ENCODE peak calls at places on chromosome 19, in four cellular contexts. One of them, this sample, is unnamed.

GRCh38 chr19:30498707-30499106 is 126.5 kb downstream of the ZNF536 start:
- DNase-seq in OCI-LY7: no peak
- DNase-seq in cardiac muscle cell: no peak
- DNase-seq in neural crest cell: no peak
- DNase-seq in this sample: peak

GRCh38 chr19:42313096-42313839 is at the start of gene TMEM145:
- DNase-seq in cardiac muscle cell: peak
- DNase-seq in OCI-LY7: peak
- DNase-seq in neural crest cell: peak
- DNase-seq in this sample: peak

GRCh38 chr19:18436651-18437478 is 1.1 kb downstream of the ISYNA1 start:
- DNase-seq in neural crest cell: peak
- DNase-seq in OCI-LY7: peak
- DNase-seq in cardiac muscle cell: peak
- DNase-seq in this sample: peak

GRCh38 chr19:6837525-6837924 is 49.9 kb upstream of the ADGRE1 start:
- DNase-seq in cardiac muscle cell: no peak
- DNase-seq in neural crest cell: no peak
- DNase-seq in OCI-LY7: no peak
- DNase-seq in this sample: no peak

GRCh38 chr19:48476176-48476575 is 7.0 kb downstream of the CYTH2 start:
- DNase-seq in cardiac muscle cell: no peak
- DNase-seq in neural crest cell: no peak
- DNase-seq in OCI-LY7: no peak
- DNase-seq in this sample: no peak

GRCh38 chr19:45251452-45252354 is 632 bp downstream of the MARK4 start:
- DNase-seq in neural crest cell: peak
- DNase-seq in cardiac muscle cell: no peak
- DNase-seq in OCI-LY7: peak
- DNase-seq in this sample: no peak

GRCh38 chr19:48967346-48968178 is 2.5 kb downstream of the FTL start:
- DNase-seq in neural crest cell: no peak
- DNase-seq in OCI-LY7: no peak
- DNase-seq in cardiac muscle cell: peak
- DNase-seq in this sample: no peak

GRCh38 chr19:58387338-58388174 is 487 bp downstream of the RPS5 start:
- DNase-seq in neural crest cell: no peak
- DNase-seq in OCI-LY7: peak
- DNase-seq in cardiac muscle cell: no peak
- DNase-seq in this sample: no peak

GRCh38 chr19:35715981-35716734 is 1.6 kb upstream of the KMT2B start:
- DNase-seq in neural crest cell: no peak
- DNase-seq in cardiac muscle cell: no peak
- DNase-seq in OCI-LY7: no peak
- DNase-seq in this sample: no peak

GRCh38 chr19:49850221-49850486 is 805 bp upstream of the PTOV1 start:
- DNase-seq in cardiac muscle cell: no peak
- DNase-seq in OCI-LY7: no peak
- DNase-seq in neural crest cell: no peak
- DNase-seq in this sample: no peak

GRCh38 chr19:54558339-54558738 is 15.3 kb upstream of the LILRA2 start:
- DNase-seq in OCI-LY7: no peak
- DNase-seq in cardiac muscle cell: no peak
- DNase-seq in neural crest cell: no peak
- DNase-seq in this sample: no peak

GRCh38 chr19:29040951-29041350 is 172.0 kb downstream of the UQCRFS1 start:
- DNase-seq in OCI-LY7: no peak
- DNase-seq in neural crest cell: no peak
- DNase-seq in cardiac muscle cell: no peak
- DNase-seq in this sample: no peak

GRCh38 chr19:47703301-47703700 is 9.9 kb upstream of the EHD2 start:
- DNase-seq in OCI-LY7: no peak
- DNase-seq in cardiac muscle cell: no peak
- DNase-seq in neural crest cell: no peak
- DNase-seq in this sample: peak

GRCh38 chr19:42178791-42179500 is 38.5 kb downstream of the DEDD2 start:
- DNase-seq in OCI-LY7: peak
- DNase-seq in neural crest cell: peak
- DNase-seq in cardiac muscle cell: no peak
- DNase-seq in this sample: peak

GRCh38 chr19:34393629-34394028 is 10.6 kb upstream of the PDCD2L start:
- DNase-seq in neural crest cell: no peak
- DNase-seq in cardiac muscle cell: no peak
- DNase-seq in OCI-LY7: no peak
- DNase-seq in this sample: no peak

GRCh38 chr19:11377237-11377636 is 2.8 kb downstream of the SWSAP1 start:
- DNase-seq in cardiac muscle cell: peak
- DNase-seq in neural crest cell: no peak
- DNase-seq in OCI-LY7: peak
- DNase-seq in this sample: no peak

GRCh38 chr19:54136086-54136863 is 1.3 kb upstream of the CNOT3 start:
- DNase-seq in OCI-LY7: no peak
- DNase-seq in cardiac muscle cell: no peak
- DNase-seq in neural crest cell: no peak
- DNase-seq in this sample: no peak

GRCh38 chr19:942133-942645 is 16.4 kb downstream of the ARID3A start:
- DNase-seq in cardiac muscle cell: no peak
- DNase-seq in neural crest cell: no peak
- DNase-seq in OCI-LY7: no peak
- DNase-seq in this sample: no peak

GRCh38 chr19:44662686-44663085 is 8.6 kb upstream of the CEACAM19 start:
- DNase-seq in OCI-LY7: no peak
- DNase-seq in cardiac muscle cell: peak
- DNase-seq in neural crest cell: no peak
- DNase-seq in this sample: no peak

GRCh38 chr19:50462970-50463369 is 13.3 kb upstream of the EMC10 start:
- DNase-seq in OCI-LY7: no peak
- DNase-seq in cardiac muscle cell: no peak
- DNase-seq in neural crest cell: no peak
- DNase-seq in this sample: no peak

GRCh38 chr19:40460185-40460584 is 5.4 kb downstream of the BLVRB start:
- DNase-seq in cardiac muscle cell: no peak
- DNase-seq in OCI-LY7: no peak
- DNase-seq in neural crest cell: no peak
- DNase-seq in this sample: no peak

GRCh38 chr19:55502197-55502952 is 14.1 kb downstream of the SSC5D start:
- DNase-seq in OCI-LY7: no peak
- DNase-seq in cardiac muscle cell: no peak
- DNase-seq in neural crest cell: no peak
- DNase-seq in this sample: no peak

GRCh38 chr19:56132316-56132822 is 8.7 kb upstream of the ZNF444 start:
- DNase-seq in OCI-LY7: no peak
- DNase-seq in cardiac muscle cell: peak
- DNase-seq in neural crest cell: no peak
- DNase-seq in this sample: no peak

GRCh38 chr19:41991025-41991424 is 3.0 kb downstream of the ATP1A3 start:
- DNase-seq in OCI-LY7: no peak
- DNase-seq in cardiac muscle cell: no peak
- DNase-seq in neural crest cell: no peak
- DNase-seq in this sample: no peak

GRCh38 chr19:49593233-49594113 is 2.5 kb downstream of the PRR12 start:
- DNase-seq in cardiac muscle cell: peak
- DNase-seq in OCI-LY7: peak
- DNase-seq in neural crest cell: peak
- DNase-seq in this sample: peak

GRCh38 chr19:53552001-53552721 is 14.2 kb downstream of the ZNF331 start:
- DNase-seq in OCI-LY7: no peak
- DNase-seq in neural crest cell: no peak
- DNase-seq in cardiac muscle cell: no peak
- DNase-seq in this sample: no peak

GRCh38 chr19:511101-511841 is 4.0 kb downstream of the TPGS1 start:
- DNase-seq in cardiac muscle cell: peak
- DNase-seq in OCI-LY7: peak
- DNase-seq in neural crest cell: no peak
- DNase-seq in this sample: peak

GRCh38 chr19:15249912-15250634 is 17.8 kb upstream of the EPHX3 start:
- DNase-seq in neural crest cell: no peak
- DNase-seq in OCI-LY7: no peak
- DNase-seq in cardiac muscle cell: peak
- DNase-seq in this sample: no peak

GRCh38 chr19:34232566-34233481 is 21.5 kb upstream of the GARRE1 start:
- DNase-seq in neural crest cell: no peak
- DNase-seq in cardiac muscle cell: peak
- DNase-seq in OCI-LY7: no peak
- DNase-seq in this sample: peak

GRCh38 chr19:48954011-48954594 is 572 bp upstream of the BAX start:
- DNase-seq in neural crest cell: no peak
- DNase-seq in OCI-LY7: no peak
- DNase-seq in cardiac muscle cell: no peak
- DNase-seq in this sample: no peak

GRCh38 chr19:18223860-18224524 is 2.2 kb downstream of the PDE4C start:
- DNase-seq in neural crest cell: peak
- DNase-seq in OCI-LY7: peak
- DNase-seq in cardiac muscle cell: peak
- DNase-seq in this sample: peak

GRCh38 chr19:2026770-2027169 is 11.3 kb upstream of the BTBD2 start:
- DNase-seq in neural crest cell: no peak
- DNase-seq in OCI-LY7: no peak
- DNase-seq in cardiac muscle cell: no peak
- DNase-seq in this sample: no peak

GRCh38 chr19:2022289-2022688 is 6.8 kb upstream of the BTBD2 start:
- DNase-seq in OCI-LY7: no peak
- DNase-seq in cardiac muscle cell: no peak
- DNase-seq in neural crest cell: no peak
- DNase-seq in this sample: no peak

GRCh38 chr19:2032296-2032941 is 16.9 kb upstream of the BTBD2 start:
- DNase-seq in OCI-LY7: no peak
- DNase-seq in cardiac muscle cell: peak
- DNase-seq in neural crest cell: no peak
- DNase-seq in this sample: peak

GRCh38 chr19:2021453-2022140 is 6.1 kb upstream of the BTBD2 start:
- DNase-seq in OCI-LY7: no peak
- DNase-seq in cardiac muscle cell: no peak
- DNase-seq in neural crest cell: no peak
- DNase-seq in this sample: no peak

GRCh38 chr19:2027361-2027760 is 11.8 kb upstream of the BTBD2 start:
- DNase-seq in cardiac muscle cell: peak
- DNase-seq in neural crest cell: no peak
- DNase-seq in OCI-LY7: no peak
- DNase-seq in this sample: no peak
- TF ChIP-seq CTCF in cardiac muscle cell: no peak
- TF ChIP-seq CTCF in neural crest cell: no peak
- TF ChIP-seq CTCF in OCI-LY7: no peak
- TF ChIP-seq CTCF in this sample: no peak

DNA sequence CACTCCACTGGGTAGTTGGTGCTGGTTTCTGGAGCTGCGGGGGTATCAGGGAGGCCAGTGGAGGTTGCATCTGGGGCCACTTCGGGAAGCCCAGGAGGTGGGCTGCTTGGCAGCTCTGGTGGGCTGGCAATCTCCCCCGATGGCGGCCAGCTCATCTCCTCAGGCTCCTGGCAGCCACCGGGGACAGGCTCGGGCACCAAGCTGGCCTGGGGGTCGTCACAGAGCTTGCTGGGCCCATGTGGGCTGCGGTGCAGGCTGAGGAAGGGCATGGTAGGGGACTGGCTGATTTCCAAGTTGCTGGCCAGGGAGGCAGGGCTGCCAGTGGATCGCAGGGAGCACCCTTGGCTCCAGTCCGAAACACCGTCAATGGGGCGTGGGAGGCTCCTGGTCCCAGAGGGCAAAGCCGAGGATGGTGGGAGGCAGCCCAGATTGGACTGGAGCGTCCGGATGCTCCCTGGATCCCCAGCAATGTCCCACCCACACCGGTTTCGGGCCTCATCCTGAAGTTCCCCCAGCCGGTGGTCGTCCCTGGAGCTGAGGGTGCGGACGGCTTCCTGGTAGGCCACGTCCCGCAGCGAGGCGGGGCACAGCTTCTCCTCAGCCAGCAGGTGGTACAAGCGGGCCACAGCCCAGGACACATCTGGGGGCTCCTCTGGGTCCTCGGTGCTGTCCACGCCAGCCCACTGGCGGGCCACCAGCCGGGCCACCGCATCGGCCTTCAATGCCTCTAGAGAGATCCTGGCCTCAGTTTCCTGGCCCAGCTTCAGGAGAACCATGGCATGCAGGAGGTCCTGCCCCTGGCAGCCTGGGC is 13.8 kb downstream of the TICAM1 start:
- DNase-seq in neural crest cell: no peak
- DNase-seq in OCI-LY7: no peak
- DNase-seq in cardiac muscle cell: no peak
- DNase-seq in this sample: no peak
- TF ChIP-seq CTCF in neural crest cell: no peak
- TF ChIP-seq CTCF in OCI-LY7: no peak
- TF ChIP-seq CTCF in cardiac muscle cell: no peak
- TF ChIP-seq CTCF in this sample: no peak

GRCh38 chr19:8333771-8334457 is 9.1 kb downstream of the KANK3 start:
- DNase-seq in OCI-LY7: no peak
- DNase-seq in neural crest cell: no peak
- DNase-seq in cardiac muscle cell: no peak
- DNase-seq in this sample: no peak

GRCh38 chr19:8334458-8335342 is 8.4 kb downstream of the KANK3 start:
- DNase-seq in cardiac muscle cell: peak
- DNase-seq in neural crest cell: peak
- DNase-seq in OCI-LY7: no peak
- DNase-seq in this sample: peak

GRCh38 chr19:8336072-8336569 is 6.9 kb downstream of the KANK3 start:
- DNase-seq in neural crest cell: no peak
- DNase-seq in cardiac muscle cell: no peak
- DNase-seq in OCI-LY7: no peak
- DNase-seq in this sample: no peak

GRCh38 chr19:8336665-8337064 is 6.4 kb downstream of the KANK3 start:
- DNase-seq in OCI-LY7: no peak
- DNase-seq in cardiac muscle cell: no peak
- DNase-seq in neural crest cell: no peak
- DNase-seq in this sample: no peak

GRCh38 chr19:8335343-8336071 is 7.6 kb downstream of the KANK3 start:
- DNase-seq in cardiac muscle cell: no peak
- DNase-seq in OCI-LY7: no peak
- DNase-seq in neural crest cell: no peak
- DNase-seq in this sample: no peak
- TF ChIP-seq CTCF in cardiac muscle cell: no peak
- TF ChIP-seq CTCF in OCI-LY7: no peak
- TF ChIP-seq CTCF in neural crest cell: peak
- TF ChIP-seq CTCF in this sample: peak

DNA sequence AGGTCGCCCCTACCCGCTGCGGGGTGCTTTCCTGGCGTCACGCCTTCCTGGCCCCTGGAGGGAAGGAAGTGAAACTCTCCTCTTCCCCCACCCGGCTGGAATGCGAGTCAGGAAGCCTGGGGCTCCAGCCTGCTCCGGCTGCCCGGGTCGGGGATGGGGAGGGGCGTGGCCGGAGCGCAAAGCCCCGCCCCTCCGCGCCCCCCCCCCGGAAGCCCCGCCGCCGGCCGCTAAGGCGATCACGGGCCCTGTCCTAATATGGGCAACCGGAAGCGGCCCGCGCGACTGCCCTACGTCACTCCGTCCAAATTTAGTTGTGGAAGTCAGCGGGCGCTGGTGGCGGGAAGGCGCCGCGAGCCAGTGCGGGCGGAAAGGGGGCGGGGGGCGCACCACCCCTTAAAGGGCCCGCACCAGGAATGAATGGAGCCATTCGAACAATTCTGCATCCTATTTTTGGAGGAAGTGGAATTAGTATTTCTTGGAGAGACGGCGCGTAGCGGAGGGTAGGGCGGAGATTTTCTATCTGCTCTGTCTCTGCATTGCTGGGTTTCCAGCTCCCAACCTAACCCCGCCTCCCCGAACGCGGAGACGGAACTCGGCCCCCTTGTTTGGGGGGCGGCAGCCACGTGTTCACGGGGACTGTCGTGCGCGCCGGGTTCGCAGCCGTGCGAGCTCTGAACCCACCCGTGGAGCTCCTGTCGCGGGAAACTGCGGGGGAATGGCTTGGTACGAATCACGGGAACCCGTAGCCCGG is 1.6 kb downstream of the IER2 start:
- DNase-seq in neural crest cell: peak
- DNase-seq in OCI-LY7: peak
- DNase-seq in cardiac muscle cell: peak
- DNase-seq in this sample: peak
- TF ChIP-seq CTCF in neural crest cell: peak
- TF ChIP-seq CTCF in OCI-LY7: no peak
- TF ChIP-seq CTCF in cardiac muscle cell: no peak
- TF ChIP-seq CTCF in this sample: no peak

This sample was measured in A673.